ENCODE peak calls at places on chromosomes 6 and 20, in six cellular contexts. D, F, N, M, P and H are unnamed samples.
A peak's percentile ranks its signal among the peaks of the same experiment; 100 is the strongest.

GRCh38 chr6:21946298-21946783 is 350.5 kb downstream of the PRL start:
- DNase-seq in N (no peak), P (no peak), M (no peak), D (no peak), F (no peak), H (no peak)

GRCh38 chr6:80956898-80957297 is 795.6 kb downstream of the TENT5A start:
- DNase-seq in F (no peak), M (no peak), D (no peak), P (no peak), N (no peak), H (no peak)

GRCh38 chr6:73340048-73340447 is 14.0 kb downstream of the DPPA5 start:
- DNase-seq in N (no peak), P (no peak), D (no peak), F (no peak), M (no peak), H (no peak)

GRCh38 chr6:10429638-10430427 is 15.0 kb upstream of the TFAP2A start:
- DNase-seq in N (no peak), M (peak; percentile 64), P (no peak), D (no peak), F (peak; percentile 53), H (no peak)

GRCh38 chr6:45969026-45969425 is 46.6 kb downstream of the CLIC5 start:
- DNase-seq in D (no peak), F (no peak), M (no peak), P (no peak), N (no peak), H (no peak)

GRCh38 chr6:75296811-75297779 is 12.5 kb upstream of the TMEM30A start:
- DNase-seq in M (peak; percentile 71), F (no peak), N (peak; percentile 65), P (no peak), D (no peak), H (no peak)

GRCh38 chr6:41901882-41902519 is 6.8 kb upstream of the USP49 start:
- DNase-seq in F (no peak), M (peak; percentile 52), N (no peak), P (no peak), D (no peak), H (no peak)

GRCh38 chr6:163231356-163232014 is 183.0 kb upstream of the QKI start:
- DNase-seq in F (no peak), M (no peak), D (no peak), P (no peak), N (no peak), H (peak; percentile 49)

GRCh38 chr20:59207742-59208357 is 44.2 kb downstream of the ZNF831 start:
- DNase-seq in F (peak; percentile 2), M (peak; percentile 29), N (peak; percentile 16), D (peak; percentile 71), P (no peak), H (peak; percentile 64)

GRCh38 chr6:154479388-154480143 is 30.9 kb downstream of the CNKSR3 start:
- DNase-seq in P (no peak), D (no peak), N (no peak), F (no peak), M (no peak), H (no peak)

DNA sequence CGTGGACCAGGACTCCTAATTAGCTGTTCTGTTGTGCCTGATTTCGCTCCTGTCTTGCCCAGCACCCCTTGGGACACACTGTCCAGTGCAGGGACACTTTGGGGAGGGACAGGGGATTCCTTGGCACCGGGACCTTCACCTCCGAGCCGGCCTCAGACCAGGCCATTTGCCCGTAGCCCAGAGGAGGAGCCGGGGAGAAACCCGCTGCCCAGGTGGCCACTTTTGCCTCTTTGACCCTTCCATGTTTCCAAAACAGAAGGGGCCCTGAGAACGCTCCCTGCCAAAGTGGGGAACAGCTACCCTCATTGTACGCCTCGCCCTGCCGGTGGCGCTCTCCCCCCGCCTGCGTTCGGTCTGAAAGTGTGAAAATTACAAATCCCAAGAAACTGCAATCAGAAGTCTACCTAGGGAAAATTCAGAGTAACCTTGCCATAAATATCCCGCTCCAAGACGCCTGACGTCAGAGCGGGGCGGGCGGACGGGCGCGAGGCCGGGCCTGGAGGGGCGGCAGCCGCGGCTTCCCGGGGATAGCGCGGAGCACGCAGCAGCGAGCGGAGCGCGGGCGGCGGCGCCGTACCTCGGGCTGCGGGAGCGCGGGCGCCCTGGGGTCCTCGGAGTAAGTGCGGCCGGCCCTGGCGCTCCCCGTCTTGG is at the start of gene DAAM2:
- DNase-seq in M (no peak), D (no peak), N (no peak), F (no peak), P (no peak), H (peak; percentile 66)
- TF ChIP-seq POLR2A in M (no peak), D (no peak), N (no peak), F (no peak), P (no peak), H (peak; percentile 72)

DNA sequence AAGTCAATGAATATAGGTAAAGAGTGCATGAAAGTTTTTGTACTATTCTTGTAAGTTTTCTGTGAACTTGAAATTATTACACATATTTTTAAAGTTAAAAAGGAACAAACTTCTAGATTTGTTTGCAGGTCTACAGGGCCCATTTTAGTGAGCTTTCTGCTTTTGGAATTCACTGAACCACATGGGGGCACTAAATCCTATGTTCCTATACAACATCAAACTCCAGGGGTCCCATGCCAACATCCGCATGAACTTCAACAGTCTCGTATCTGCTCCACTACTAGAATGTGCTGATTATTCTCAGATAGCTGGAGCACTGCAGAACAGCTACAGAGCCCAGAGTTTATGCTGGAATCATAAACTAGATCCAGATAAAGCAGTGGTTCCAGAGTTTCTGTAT is 347.9 kb upstream of the SPTLC3 start:
- DNase-seq in F (no peak), D (no peak), M (no peak), N (no peak), P (no peak), H (no peak)
- TF ChIP-seq CTCF in F (no peak), D (no peak), M (no peak), N (peak; percentile 27), P (no peak), H (no peak)

DNA sequence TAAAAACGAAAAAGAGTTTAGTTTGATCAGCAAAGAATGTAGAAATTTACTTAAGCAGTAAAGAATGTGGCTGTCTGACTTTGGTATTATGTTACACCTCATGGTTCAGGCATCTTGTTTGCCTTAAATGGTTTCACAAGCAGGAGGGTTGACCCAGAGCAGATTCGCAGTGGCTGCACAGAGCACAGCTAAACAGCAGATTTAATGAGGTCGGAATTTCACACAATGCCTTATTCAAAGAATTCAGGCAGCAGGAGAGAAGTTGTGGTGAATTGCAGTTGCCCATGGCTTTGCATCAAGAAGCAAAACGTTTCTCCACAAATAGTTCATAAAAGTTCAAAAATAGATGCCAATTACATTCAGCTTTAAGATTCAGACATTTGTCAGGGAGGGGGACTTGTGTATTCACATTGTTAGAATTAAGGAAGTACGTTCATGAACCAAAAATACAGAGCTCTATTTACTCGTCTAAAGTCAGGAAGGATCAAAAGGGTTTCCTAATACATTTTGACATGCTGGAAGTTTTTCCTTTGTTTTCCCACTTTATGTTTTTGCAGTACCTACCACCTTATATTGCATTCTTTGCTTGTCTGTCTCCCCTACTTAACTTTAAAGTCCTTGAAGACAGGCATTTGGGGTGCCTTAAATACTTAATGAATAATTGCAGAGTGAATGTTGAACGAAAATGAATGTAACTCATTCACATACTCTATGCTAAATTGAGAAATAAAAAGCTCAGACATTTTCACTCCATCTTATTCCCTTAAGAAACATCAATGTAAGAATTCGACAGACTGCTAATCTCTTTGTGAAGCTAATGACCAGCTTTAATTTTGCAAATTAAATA is 1163.6 kb upstream of the CITED2 start:
- DNase-seq in D (no peak), M (peak; percentile 79), N (no peak), P (no peak), F (no peak), H (no peak)
- TF ChIP-seq POLR2A in D (no peak), M (no peak), N (no peak), P (no peak), F (no peak), H (no peak)

GRCh38 chr6:135759831-135760230 is 91.7 kb upstream of the PDE7B start:
- DNase-seq in N (peak; percentile 15), D (no peak), P (no peak), F (no peak), M (peak; percentile 48), H (no peak)
- TF ChIP-seq CTCF in N (peak; percentile 44), D (no peak), P (no peak), F (no peak), M (peak; percentile 26), H (no peak)

GRCh38 chr6:67883500-67884366 is 751.3 kb upstream of the ADGRB3 start:
- DNase-seq in D (no peak), F (no peak), P (no peak), M (no peak), N (no peak), H (no peak)
- TF ChIP-seq POLR2A in D (no peak), F (no peak), P (no peak), M (no peak), N (no peak), H (no peak)

DNA sequence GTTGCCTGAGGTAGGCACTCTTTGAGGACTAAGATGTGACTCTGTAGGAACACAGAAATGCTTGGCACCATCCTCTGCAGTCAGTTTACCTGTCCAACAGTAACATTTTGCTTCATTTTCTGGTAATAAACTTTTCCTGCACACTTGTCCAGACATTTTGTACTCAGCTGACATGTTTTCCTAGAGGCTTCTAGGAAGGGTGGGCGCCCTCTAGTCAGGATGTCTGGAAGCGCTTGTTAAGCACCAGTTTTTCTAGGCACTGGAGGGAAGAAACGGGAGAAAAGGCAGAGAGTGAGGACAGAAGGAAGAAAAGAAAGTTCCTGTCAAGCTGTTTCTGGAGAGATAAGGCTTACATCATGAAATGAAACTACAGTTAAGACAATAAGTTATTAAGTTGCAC is 42.5 kb upstream of the TNFRSF21 start:
- DNase-seq in N (no peak), D (no peak), M (peak; percentile 10), P (no peak), F (no peak), H (no peak)
- TF ChIP-seq CTCF in N (peak; percentile 58), D (no peak), M (no peak), P (no peak), F (peak; percentile 10), H (no peak)

DNA sequence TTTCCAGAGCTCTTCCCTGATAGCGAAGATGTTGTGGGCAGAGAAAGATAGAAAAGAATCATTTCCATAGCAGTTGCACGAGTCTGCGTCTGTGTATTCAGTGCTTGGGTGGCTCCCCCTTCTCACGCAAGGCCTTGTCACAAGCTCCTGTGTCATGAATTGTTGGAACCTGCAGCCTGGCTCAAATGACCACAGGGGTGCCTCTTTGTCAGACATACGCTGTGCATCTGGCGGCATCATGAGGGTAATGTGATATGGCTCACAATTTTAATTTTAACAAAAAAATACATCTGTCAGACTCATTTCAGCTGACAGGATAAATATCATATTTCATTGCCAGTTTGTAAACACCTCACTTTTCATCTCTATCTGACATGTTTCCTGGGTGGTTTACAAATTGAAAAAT is 90.8 kb downstream of the CAP2 start:
- DNase-seq in P (no peak), D (no peak), M (no peak), F (no peak), N (no peak), H (no peak)
- TF ChIP-seq POLR2A in P (no peak), D (no peak), M (no peak), F (no peak), N (no peak), H (no peak)